ENCODE peak calls at places on chromosomes 4 and X, in four cellular contexts. G is MG63, Q is cardiac muscle cell, T is spleen. N is an unnamed sample.

GRCh38 chr4:156553659-156554058 is 417.9 kb downstream of the PDGFC start:
- DNase-seq in G (no peak), Q (no peak), T (no peak), N (no peak)

GRCh38 chr4:83331959-83332358 is 2.7 kb downstream of the HPSE start:
- DNase-seq in G (no peak), Q (no peak), T (no peak), N (no peak)

GRCh38 chr4:54067163-54067562 is 2.8 kb upstream of the CHIC2 start:
- DNase-seq in G (peak; percentile 100), Q (peak; percentile 81), T (no peak), N (peak; percentile 42)

GRCh38 chr4:144872508-144873293 is 225.3 kb downstream of the ANAPC10 start:
- DNase-seq in G (no peak), Q (peak; percentile 71), T (no peak), N (no peak)

GRCh38 chr4:52932586-52933482 is 70.7 kb downstream of the RASL11B start:
- DNase-seq in G (peak; percentile 90), Q (peak; percentile 26), T (no peak), N (no peak)

GRCh38 chr4:1802151-1802715 is 9.1 kb downstream of the FGFR3 start:
- DNase-seq in G (no peak), Q (peak; percentile 34), T (no peak), N (no peak)

GRCh38 chrX:154013614-154014360 is 5.9 kb downstream of the IRAK1 start:
- DNase-seq in G (no peak), Q (peak; percentile 36), T (peak; percentile 87), N (peak; percentile 50)

GRCh38 chrX:131617182-131617581 is 73.3 kb downstream of the OR13H1 start:
- DNase-seq in G (peak; percentile 15), Q (peak; percentile 34), T (no peak), N (no peak)

GRCh38 chr4:140238353-140239041 is 84.5 kb upstream of the MAML3 start:
- DNase-seq in G (peak; percentile 80), Q (peak; percentile 96), T (no peak), N (peak; percentile 53)

GRCh38 chrX:106802388-106803275 is at the start of gene TBC1D8B:
- DNase-seq in G (peak; percentile 77), Q (peak; percentile 94), T (peak; percentile 75), N (peak; percentile 90)
- H3K4me3 ChIP-seq in G (peak within 1 kb of the TSS; percentile 68), Q (peak within 1 kb of the TSS; percentile 58), T (peak within 1 kb of the TSS; percentile 44), N (peak within 1 kb of the TSS; percentile 77)

GRCh38 chr4:38560340-38560739 is 103.7 kb upstream of the KLF3 start:
- DNase-seq in G (no peak), Q (no peak), T (no peak), N (no peak)
- H3K4me3 ChIP-seq in G (no peak overlapping the region), Q (no peak overlapping the region), T (no peak overlapping the region), N (no peak overlapping the region)

DNA sequence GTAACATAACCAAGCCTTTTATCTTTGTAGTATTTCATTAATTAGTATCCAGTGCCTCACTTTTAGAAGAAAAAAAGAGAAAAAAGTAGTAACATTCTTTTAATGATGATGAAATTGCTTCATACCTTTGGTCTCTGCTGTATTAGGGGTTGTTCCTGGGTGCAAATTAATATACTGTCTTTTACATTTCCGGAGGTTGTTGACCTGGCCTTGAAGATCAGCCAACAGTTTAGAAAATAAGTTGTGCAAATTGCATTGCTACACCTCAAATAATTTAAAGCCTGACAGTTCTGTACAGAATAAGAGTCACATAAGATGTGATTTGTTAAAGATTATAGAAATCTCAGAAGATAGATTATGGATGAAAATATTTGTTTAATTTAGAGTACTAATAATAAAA is 3.8 kb downstream of the NFKB1 start:
- DNase-seq in G (no peak), Q (no peak), T (no peak), N (no peak)
- H3K4me3 ChIP-seq in G (no peak overlapping the region), Q (no peak overlapping the region), T (no peak overlapping the region), N (no peak overlapping the region)

GRCh38 chr4:102217775-102218174 is 127.5 kb downstream of the SLC39A8 start:
- DNase-seq in G (no peak), Q (no peak), T (no peak), N (no peak)

GRCh38 chr4:102222838-102223237 is 122.4 kb downstream of the SLC39A8 start:
- DNase-seq in G (no peak), Q (no peak), T (no peak), N (no peak)

GRCh38 chr4:102223461-102223860 is 121.8 kb downstream of the SLC39A8 start:
- DNase-seq in G (no peak), Q (no peak), T (no peak), N (no peak)

GRCh38 chr4:102217345-102217744 is 127.9 kb downstream of the SLC39A8 start:
- DNase-seq in G (no peak), Q (peak; percentile 2), T (no peak), N (peak; percentile 57)

GRCh38 chr4:102219143-102219542 is 126.1 kb downstream of the SLC39A8 start:
- DNase-seq in G (no peak), Q (no peak), T (no peak), N (no peak)
- H3K4me3 ChIP-seq in G (no peak overlapping the region), Q (no peak overlapping the region), T (no peak overlapping the region), N (no peak overlapping the region)

GRCh38 chr4:10006236-10006603 is 15.1 kb downstream of the SLC2A9 start:
- DNase-seq in G (peak; percentile 64), Q (peak; percentile 75), T (no peak), N (peak; percentile 96)
- H3K4me3 ChIP-seq in G (no peak overlapping the region), Q (no peak overlapping the region), T (no peak overlapping the region), N (peak overlapping the region; percentile 48)

DNA sequence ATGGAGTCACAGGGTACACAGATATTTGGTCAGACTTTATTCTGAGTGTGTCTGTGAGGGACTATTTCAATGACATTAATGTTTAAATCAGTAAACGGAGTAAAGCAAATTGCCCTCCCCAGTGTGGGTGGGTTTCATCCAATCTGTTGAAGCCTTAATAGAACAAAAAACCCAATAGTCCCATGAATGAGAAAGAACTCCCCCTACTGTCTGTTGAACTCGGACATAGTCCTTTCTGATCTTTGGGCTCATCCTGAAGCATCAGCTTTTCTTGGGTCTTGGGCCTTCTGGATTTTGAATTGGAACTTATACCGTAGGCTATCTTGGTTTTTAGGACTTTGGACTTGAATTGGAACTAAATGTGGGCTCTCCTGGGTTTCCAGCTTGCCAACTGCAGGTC is 193.6 kb downstream of the COX7B2 start:
- DNase-seq in G (no peak), Q (no peak), T (no peak), N (no peak)
- H3K4me3 ChIP-seq in G (no peak overlapping the region), Q (no peak overlapping the region), T (no peak overlapping the region), N (no peak overlapping the region)

DNA sequence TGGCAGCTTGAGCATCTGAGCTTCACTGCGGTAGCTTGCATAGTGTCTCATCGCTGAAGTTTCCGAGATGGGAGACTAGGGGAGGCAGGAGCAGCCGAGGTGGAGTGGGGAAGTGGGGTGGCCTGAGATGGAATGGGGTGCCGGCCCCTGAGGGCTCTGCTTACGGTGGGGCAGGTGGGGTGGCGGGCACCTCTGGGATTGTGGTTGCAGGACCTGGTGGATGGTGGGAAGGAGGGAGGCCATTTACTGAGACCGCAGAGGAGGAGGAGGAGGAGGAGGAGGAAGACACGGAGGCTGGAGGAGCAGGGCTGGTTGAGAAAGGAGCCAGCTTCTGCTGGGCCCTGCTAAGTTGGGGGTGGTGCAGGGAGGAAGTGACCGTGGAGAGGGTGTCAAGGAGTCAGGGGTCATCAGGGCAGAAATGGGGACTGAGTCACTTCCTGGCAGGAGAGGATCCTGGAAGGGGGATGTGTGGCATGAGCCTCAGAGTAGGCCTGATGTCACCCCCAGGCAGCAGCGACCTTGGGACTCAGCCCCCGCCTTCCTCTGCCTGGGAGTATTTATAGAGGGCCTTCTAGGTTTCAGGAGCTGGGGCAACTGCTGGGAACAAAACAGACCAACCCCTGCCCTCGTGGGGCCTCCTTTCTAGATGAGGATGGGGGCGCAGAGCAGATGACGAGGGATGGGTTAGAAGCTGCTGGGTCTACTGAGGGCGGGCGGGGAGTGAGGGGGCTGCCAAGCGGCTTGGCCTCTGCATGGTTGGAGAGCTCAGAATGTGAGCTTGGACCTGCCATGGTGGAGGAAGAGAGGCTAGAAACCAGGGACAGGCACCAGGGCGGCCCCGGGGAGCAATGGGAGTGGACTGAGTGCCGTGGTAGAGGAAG is 213.4 kb upstream of the PSAPL1 start:
- DNase-seq in G (peak; percentile 81), Q (peak; percentile 36), T (peak; percentile 77), N (peak; percentile 45)
- H3K4me3 ChIP-seq in G (no peak overlapping the region), Q (no peak overlapping the region), T (no peak overlapping the region), N (no peak overlapping the region)

N was measured in PC-9.